ENCODE peak calls at places on chromosomes 5 and 9, in five cellular contexts. M is GM13977, G is astrocyte of the spinal cord, K is substantia nigra, I is COR-L47. S is an unnamed sample.
A peak's percentile ranks its signal among the peaks of the same experiment; 100 is the strongest.

GRCh38 chr9:38125889-38126288 is 56.9 kb upstream of the SHB start:
- DNase-seq in M (no peak), G (no peak), K (no peak), I (no peak), S (no peak)

GRCh38 chr5:14188778-14189177 is 45.6 kb downstream of the TRIO start:
- DNase-seq in M (no peak), G (peak; percentile 45), K (no peak), I (no peak), S (no peak)

GRCh38 chr9:108620767-108621166 is 235.0 kb downstream of the ACTL7B start:
- DNase-seq in M (no peak), G (peak; percentile 41), K (no peak), I (no peak), S (peak; percentile 52)

GRCh38 chr9:111484564-111484878 is 338 bp upstream of the ECPAS start:
- DNase-seq in M (no peak), G (no peak), K (no peak), I (no peak), S (no peak)

GRCh38 chr9:135299651-135300345 is 179.8 kb upstream of the PPP1R26 start:
- DNase-seq in M (no peak), G (no peak), K (no peak), I (no peak), S (no peak)

GRCh38 chr9:136799854-136800657 is 3.9 kb downstream of the CCDC183 start:
- DNase-seq in M (peak; percentile 45), G (peak; percentile 43), K (peak; percentile 37), I (peak; percentile 90), S (no peak)

GRCh38 chr5:125413861-125414260 is 667.4 kb upstream of the ZNF608 start:
- DNase-seq in M (no peak), G (no peak), K (no peak), I (no peak), S (no peak)

GRCh38 chr9:134123764-134124128 is 12.1 kb upstream of the WDR5 start:
- DNase-seq in M (no peak), G (no peak), K (no peak), I (no peak), S (no peak)

GRCh38 chr5:132471006-132471907 is 19.3 kb downstream of the IRF1 start:
- DNase-seq in M (no peak), G (no peak), K (no peak), I (peak; percentile 73), S (no peak)

GRCh38 chr5:83107692-83108410 is 30.5 kb downstream of the XRCC4 start:
- DNase-seq in M (no peak), G (peak; percentile 12), K (no peak), I (no peak), S (no peak)

GRCh38 chr5:138111937-138112336 is 27.3 kb downstream of the NME5 start:
- DNase-seq in M (no peak), G (peak; percentile 3), K (no peak), I (no peak), S (peak; percentile 16)

GRCh38 chr9:79637180-79637925 is 65.6 kb downstream of the TLE4 start:
- DNase-seq in M (no peak), G (peak; percentile 38), K (no peak), I (no peak), S (peak; percentile 85)

GRCh38 chr5:125149503-125149902 is 403.1 kb upstream of the ZNF608 start:
- DNase-seq in M (no peak), G (peak; percentile 19), K (no peak), I (no peak), S (peak; percentile 75)

GRCh38 chr5:159403906-159404641 is 73.8 kb upstream of the IL12B start:
- DNase-seq in M (no peak), G (no peak), K (no peak), I (no peak), S (peak; percentile 32)

GRCh38 chr9:128259156-128259555 is 16.7 kb downstream of the GOLGA2 start:
- DNase-seq in M (no peak), G (no peak), K (no peak), I (no peak), S (no peak)

GRCh38 chr5:175129121-175129520 is 314.9 kb downstream of the DRD1 start:
- DNase-seq in M (no peak), G (no peak), K (no peak), I (no peak), S (no peak)

S was measured in LHCN-M2.